ENCODE peak calls at places on chromosomes 3 and 15, in ten cellular contexts. A is GM03348; Z is CD8-positive, alpha-beta memory T cell; E is H1; S is mesenteric fat pad; X is stimulated activated CD8-positive, alpha-beta memory T cell treated with anti-CD3 and anti-CD28 coated beads, Interleukin-2, amount 100 ng/mL, for 1 hour; Y is MM.1S; U is T-helper 2 cell; P is GM12892; B is SJSA1. C is an unnamed sample.

GRCh38 chr15:44296625-44297524 is 8.4 kb downstream of the GOLM2 start:
- DNase-seq in X (no peak), Y (no peak), A (peak), U (no peak), Z (no peak), B (no peak), S (no peak), E (no peak), P (no peak), C (no peak)

GRCh38 chr15:100248236-100248635 is 93.5 kb downstream of the ADAMTS17 start:
- DNase-seq in S (peak), P (no peak), X (no peak), A (no peak), U (no peak), E (no peak), Y (no peak), Z (no peak), B (peak), C (no peak)

GRCh38 chr15:29034593-29035364 is 149.0 kb downstream of the APBA2 start:
- DNase-seq in E (no peak), Z (no peak), S (peak), U (no peak), B (no peak), X (no peak), A (no peak), P (no peak), Y (no peak), C (no peak)

GRCh38 chr3:195616681-195617080 is 32.9 kb upstream of the APOD start:
- DNase-seq in Z (no peak), X (no peak), B (no peak), E (no peak), A (no peak), U (no peak), S (peak), Y (no peak), P (no peak), C (no peak)

GRCh38 chr3:37546876-37547275 is 314.8 kb upstream of the CTDSPL start:
- DNase-seq in E (no peak), X (no peak), U (no peak), P (no peak), A (peak), Y (no peak), B (no peak), Z (no peak), S (no peak), C (no peak)

GRCh38 chr15:57500979-57501576 is 90.6 kb upstream of the MYZAP start:
- DNase-seq in E (no peak), S (no peak), P (no peak), Z (no peak), Y (no peak), X (no peak), A (peak), B (no peak), U (no peak), C (no peak)

GRCh38 chr3:133574260-133574881 is 885 bp downstream of the CDV3 start:
- DNase-seq in B (peak), S (peak), Y (peak), Z (no peak), P (peak), X (peak), U (peak), A (peak), E (peak), C (no peak)

GRCh38 chr3:179713643-179714090 is 60.8 kb downstream of the USP13 start:
- DNase-seq in S (no peak), A (peak), P (no peak), Z (no peak), Y (no peak), E (no peak), B (peak), X (no peak), U (no peak), C (no peak)

GRCh38 chr15:71048913-71049675 is 66.2 kb upstream of the THSD4 start:
- DNase-seq in A (peak), Z (no peak), B (no peak), P (no peak), E (no peak), U (no peak), S (no peak), Y (no peak), X (no peak), C (no peak)

GRCh38 chr3:14602006-14602803 is 49.4 kb upstream of the CCDC174 start:
- DNase-seq in E (peak), Z (no peak), S (no peak), Y (no peak), A (no peak), U (no peak), X (no peak), B (no peak), P (no peak), C (no peak)

GRCh38 chr3:129718201-129718600 is 111.7 kb upstream of the PLXND1 start:
- DNase-seq in Z (no peak), P (no peak), U (no peak), E (no peak), B (no peak), Y (no peak), S (no peak), X (no peak), A (no peak), C (no peak)

GRCh38 chr3:69499899-69500316 is 114.0 kb upstream of the FRMD4B start:
- DNase-seq in E (no peak), Z (no peak), U (no peak), Y (no peak), S (no peak), X (no peak), A (no peak), P (no peak), B (no peak), C (no peak)

GRCh38 chr3:160564205-160564922 is 1.0 kb downstream of the KPNA4 start:
- DNase-seq in A (no peak), Z (peak), P (no peak), B (no peak), S (no peak), E (no peak), Y (peak), X (no peak), U (no peak), C (peak)

GRCh38 chr3:172624999-172625398 is 85.9 kb downstream of the NCEH1 start:
- DNase-seq in B (no peak), A (no peak), Y (no peak), X (no peak), P (no peak), Z (no peak), U (no peak), S (no peak), E (no peak), C (no peak)

C was measured in effector CD8-positive, alpha-beta T cell.